ENCODE peak calls at places on chromosomes 11 and 22, in four cellular contexts. P is CD4-positive, alpha-beta T cell; O is fibroblast of mammary gland; L is heart left ventricle. W is an unnamed sample.

GRCh38 chr11:64846998-64847666 is 2.7 kb upstream of the CDC42BPG start:
- DNase-seq in P (peak), O (peak), L (peak), W (peak)

GRCh38 chr11:111526501-111526900 is 11.9 kb downstream of the HOATZ start:
- DNase-seq in P (no peak), O (peak), L (no peak), W (no peak)

GRCh38 chr11:105164226-105164625 is 24.7 kb upstream of the CARD18 start:
- DNase-seq in P (no peak), O (peak), L (no peak), W (no peak)

GRCh38 chr11:62125316-62125715 is 1.5 kb downstream of the INCENP start:
- DNase-seq in P (no peak), O (no peak), L (no peak), W (no peak)

GRCh38 chr22:33000342-33001280 is 57.6 kb downstream of the SYN3 start:
- DNase-seq in P (peak), O (peak), L (peak), W (peak)

GRCh38 chr11:134652586-134653255 is 240.7 kb upstream of the B3GAT1 start:
- DNase-seq in P (no peak), O (no peak), L (no peak), W (no peak)

GRCh38 chr11:130086627-130087026 is 16.9 kb downstream of the APLP2 start:
- DNase-seq in P (no peak), O (no peak), L (no peak), W (no peak)

GRCh38 chr11:1546077-1546535 is 26.0 kb downstream of the DUSP8 start:
- DNase-seq in P (no peak), O (no peak), L (no peak), W (peak)

GRCh38 chr11:70226967-70227366 is 23.9 kb downstream of the FADD start:
- DNase-seq in P (no peak), O (no peak), L (no peak), W (peak)

GRCh38 chr22:25332386-25332785 is 112.9 kb downstream of the CRYBB2 start:
- DNase-seq in P (no peak), O (no peak), L (no peak), W (no peak)

GRCh38 chr22:25331050-25331449 is 111.6 kb downstream of the CRYBB2 start:
- DNase-seq in P (no peak), O (no peak), L (no peak), W (no peak)

GRCh38 chr22:25334091-25334490 is 114.7 kb downstream of the CRYBB2 start:
- DNase-seq in P (peak), O (peak), L (peak), W (peak)
- TF ChIP-seq CTCF in P (no peak), O (peak), L (peak), W (peak)

GRCh38 chr11:405976-406795 is 8.6 kb downstream of the SIGIRR start:
- DNase-seq in P (no peak), O (no peak), L (no peak), W (no peak)

GRCh38 chr11:407651-408080 is 7.1 kb downstream of the SIGIRR start:
- DNase-seq in P (no peak), O (no peak), L (no peak), W (no peak)

GRCh38 chr11:405323-405975 is 9.3 kb downstream of the SIGIRR start:
- DNase-seq in P (no peak), O (peak), L (no peak), W (no peak)

GRCh38 chr11:408154-409007 is 6.4 kb downstream of the SIGIRR start:
- DNase-seq in P (no peak), O (no peak), L (no peak), W (no peak)

DNA sequence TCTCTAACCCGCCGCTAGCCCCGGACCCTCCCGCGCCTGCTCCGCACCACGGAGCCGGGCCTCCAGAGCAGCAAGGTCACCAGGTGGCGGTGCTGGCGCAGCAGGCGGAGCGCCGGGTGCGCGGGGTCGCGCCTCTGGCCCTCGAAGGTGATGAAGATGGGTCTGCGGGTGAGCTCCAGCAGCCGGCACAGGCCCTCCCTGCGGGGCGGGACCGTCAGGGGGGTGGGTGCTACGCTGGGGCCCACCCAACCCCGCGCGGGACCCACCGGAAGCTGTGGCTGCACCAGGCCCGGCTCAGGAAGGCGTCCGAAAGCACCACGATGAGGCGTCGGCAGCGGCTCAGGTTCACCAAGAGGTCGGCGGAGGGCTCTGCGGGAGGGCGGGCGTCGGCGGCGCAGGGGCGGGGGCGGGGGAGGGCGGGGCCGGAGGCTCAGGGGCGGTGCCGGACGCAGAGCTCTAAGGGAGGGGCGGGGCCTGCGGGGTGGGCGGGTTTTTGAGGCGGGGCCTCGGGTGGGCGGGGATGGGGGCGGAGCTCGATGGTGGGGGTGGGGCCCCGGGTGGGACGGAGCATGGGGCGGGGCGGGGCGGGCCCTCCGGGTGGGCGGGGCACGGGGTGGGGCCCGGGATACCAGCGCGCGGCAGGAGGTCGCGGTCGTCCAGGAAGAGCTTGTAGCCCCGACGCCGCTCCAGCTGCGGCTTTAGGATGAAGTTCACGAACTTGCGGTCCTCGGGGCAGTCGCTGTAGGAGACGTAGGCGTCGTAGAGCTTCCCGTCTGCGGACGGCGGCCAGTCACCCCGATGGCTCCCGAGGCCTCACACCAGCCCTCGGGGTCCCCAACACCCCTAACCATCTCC is 7.8 kb downstream of the SIGIRR start:
- DNase-seq in P (peak), O (peak), L (peak), W (peak)
- TF ChIP-seq CTCF in P (peak), O (no peak), L (peak), W (no peak)

GRCh38 chr11:120696597-120696996 is 185.0 kb downstream of the GRIK4 start:
- DNase-seq in P (no peak), O (no peak), L (no peak), W (no peak)
- TF ChIP-seq CTCF in P (no peak), O (peak), L (no peak), W (no peak)

DNA sequence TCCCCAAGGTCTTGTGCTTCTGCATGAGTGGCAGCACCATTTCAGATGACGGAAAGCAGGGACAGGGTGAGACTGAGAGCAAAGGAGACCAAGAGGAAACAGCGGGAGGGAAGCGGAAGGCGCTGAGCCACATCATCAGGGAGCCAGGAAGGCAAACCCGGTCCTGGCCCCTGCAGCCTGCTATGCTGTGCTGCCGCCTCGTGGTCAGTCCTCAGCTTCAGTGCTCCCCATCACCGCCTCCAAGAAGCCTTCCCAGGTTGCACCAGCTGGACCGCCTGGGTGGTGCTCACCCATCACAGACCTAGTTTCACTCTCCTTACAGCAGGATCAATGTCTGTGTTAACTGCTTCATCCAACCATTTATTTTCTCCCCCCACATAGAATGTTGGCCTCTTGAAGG is 73.0 kb upstream of the PHF21B start:
- DNase-seq in P (no peak), O (peak), L (no peak), W (no peak)
- TF ChIP-seq CTCF in P (no peak), O (peak), L (no peak), W (no peak)

DNA sequence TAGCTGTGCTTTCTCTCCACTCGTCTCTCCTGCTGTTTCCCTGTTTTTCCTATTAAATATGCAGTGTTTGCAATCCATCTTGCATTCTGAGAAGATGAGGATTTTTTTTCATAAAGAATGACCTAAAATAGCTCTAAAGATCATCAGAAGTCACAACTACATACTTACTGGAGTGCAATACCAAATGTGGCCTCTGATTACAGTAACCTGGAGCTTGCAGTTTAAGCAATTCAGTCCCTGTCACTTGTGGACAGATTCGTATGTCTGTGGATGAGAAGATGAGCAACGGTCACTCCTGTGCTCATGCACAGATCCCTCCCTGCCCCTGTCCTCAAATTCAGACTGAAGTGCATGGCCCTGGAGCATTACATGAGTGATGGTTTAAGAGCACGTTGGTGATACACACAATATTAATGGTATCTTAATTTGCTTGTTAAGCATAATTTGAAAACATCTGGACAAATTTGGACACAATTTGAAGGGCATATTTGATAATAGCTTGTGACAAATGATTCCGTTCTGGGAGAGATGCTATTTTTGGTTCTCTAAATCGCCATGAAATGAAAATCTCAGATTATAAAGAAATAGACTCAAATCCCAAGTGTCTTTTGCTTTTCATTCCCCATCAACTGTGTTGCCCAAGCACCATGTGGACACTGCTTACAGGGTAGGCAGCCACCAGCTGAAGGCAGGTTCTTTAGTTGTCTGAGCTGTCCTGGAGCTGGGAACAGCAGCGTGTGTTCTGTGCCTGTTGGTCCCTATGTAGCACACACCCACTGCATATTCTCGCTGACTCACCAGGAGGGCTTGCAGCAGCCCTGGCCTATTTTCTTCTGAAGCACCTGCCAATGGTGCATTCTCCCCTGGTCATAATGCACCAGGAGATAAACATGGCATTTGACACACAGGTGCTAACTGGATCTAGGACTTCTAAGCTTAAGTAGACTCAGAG is 32.6 kb upstream of the PRAME start:
- DNase-seq in P (no peak), O (peak), L (no peak), W (no peak)
- TF ChIP-seq CTCF in P (no peak), O (no peak), L (no peak), W (peak)

GRCh38 chr11:128291043-128291442 is 296.3 kb downstream of the ETS1 start:
- DNase-seq in P (no peak), O (no peak), L (no peak), W (no peak)

GRCh38 chr11:128288368-128288767 is 299.0 kb downstream of the ETS1 start:
- DNase-seq in P (no peak), O (no peak), L (no peak), W (no peak)

GRCh38 chr11:128290106-128290840 is 297.1 kb downstream of the ETS1 start:
- DNase-seq in P (peak), O (peak), L (peak), W (peak)

GRCh38 chr11:128291835-128292234 is 295.5 kb downstream of the ETS1 start:
- DNase-seq in P (peak), O (no peak), L (no peak), W (no peak)

DNA sequence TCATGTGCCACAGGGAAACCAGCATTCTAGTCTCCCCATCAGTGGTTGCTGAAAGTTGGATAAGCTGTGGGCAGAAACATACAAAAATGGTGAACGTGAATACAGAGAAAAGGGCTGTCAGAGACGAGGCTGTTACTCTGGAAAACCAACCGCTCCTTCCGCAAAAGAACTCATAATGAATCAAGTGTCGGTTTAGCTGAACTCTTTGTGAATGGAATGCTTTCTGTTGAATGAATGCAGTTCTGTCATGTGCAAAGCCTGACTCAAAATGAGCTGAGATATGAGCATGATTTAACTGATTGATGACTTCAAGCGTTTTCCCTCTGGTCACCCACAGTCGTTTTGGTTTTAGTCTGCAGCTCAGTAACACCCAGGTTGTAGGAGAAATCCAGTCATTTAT is 298.3 kb downstream of the ETS1 start:
- DNase-seq in P (no peak), O (no peak), L (no peak), W (no peak)
- TF ChIP-seq CTCF in P (no peak), O (no peak), L (no peak), W (no peak)

DNA sequence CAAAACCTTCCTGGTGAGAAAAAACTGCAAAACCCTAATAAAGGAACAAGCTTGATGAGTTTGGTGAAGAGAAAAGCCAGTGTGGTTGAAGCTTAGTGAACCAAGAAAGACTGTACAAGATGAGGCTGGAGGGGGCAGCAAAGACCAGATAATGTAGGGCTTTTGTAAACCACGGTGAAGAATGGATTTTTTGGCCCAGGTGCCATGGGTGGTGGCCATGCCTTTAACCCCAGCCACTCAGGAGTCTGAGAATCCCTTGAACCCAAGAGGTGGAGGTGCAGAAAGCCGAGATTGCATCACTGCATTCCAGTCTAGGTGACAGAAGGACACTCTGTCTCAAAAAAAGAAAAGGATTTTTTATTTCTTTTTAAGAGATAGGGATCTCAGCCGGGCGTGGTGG is 5.0 kb upstream of the ZDHHC5 start:
- DNase-seq in P (no peak), O (no peak), L (no peak), W (no peak)
- TF ChIP-seq CTCF in P (no peak), O (no peak), L (no peak), W (no peak)

DNA sequence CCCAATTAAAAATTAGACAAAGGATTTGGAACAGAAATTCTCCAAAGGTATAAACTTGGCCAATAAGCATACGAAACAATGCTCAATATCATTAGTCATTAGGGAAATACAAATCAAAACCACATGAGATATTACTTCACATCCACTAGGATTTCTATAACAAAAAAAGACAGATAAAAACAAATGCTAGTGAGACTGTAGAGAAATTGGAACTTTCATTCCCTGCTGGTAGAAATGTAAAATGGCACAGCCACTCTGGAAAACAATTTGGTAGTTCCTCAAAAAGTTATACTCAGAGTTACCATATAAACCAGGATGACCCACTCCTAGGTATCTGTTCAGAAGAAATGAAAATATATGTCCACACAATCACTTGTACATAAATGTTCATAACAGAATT is 71.6 kb downstream of the RPL27A start:
- DNase-seq in P (no peak), O (peak), L (no peak), W (no peak)
- TF ChIP-seq CTCF in P (no peak), O (peak), L (no peak), W (peak)

W was measured in glutamatergic neuron.